ENCODE peak calls at places on chromosomes 1 and 21, in eight cellular contexts. P is brain microvascular endothelial cell, B is HFFc6, L is fibroblast of villous mesenchyme, F is BJ, J is neural progenitor cell, R is mammary epithelial cell, H is left ventricle myocardium inferior. D is an unnamed sample.

GRCh38 chr1:35031103-35031452 is 667 bp downstream of the ZMYM6 start:
- DNase-seq in P (peak; percentile 43), H (no peak), L (peak; percentile 44), F (no peak), B (peak; percentile 7), R (peak; percentile 50), J (peak; percentile 43), D (no peak)

GRCh38 chr1:38826262-38826661 is 33.3 kb downstream of the RRAGC start:
- DNase-seq in B (no peak), L (no peak), P (no peak), F (no peak), J (no peak), H (no peak), R (no peak), D (no peak)

GRCh38 chr1:2535981-2536380 is 5.9 kb upstream of the HES5 start:
- DNase-seq in J (no peak), L (no peak), P (no peak), F (no peak), B (no peak), R (no peak), H (no peak), D (no peak)

GRCh38 chr1:248316796-248317195 is 7.6 kb downstream of the OR2M7 start:
- DNase-seq in B (no peak), L (no peak), F (no peak), H (no peak), J (no peak), R (no peak), P (no peak), D (no peak)

GRCh38 chr1:66085600-66085999 is 292.9 kb downstream of the PDE4B start:
- DNase-seq in H (no peak), R (no peak), B (no peak), F (no peak), P (no peak), L (no peak), J (no peak), D (no peak)

GRCh38 chr1:2298685-2299673 is 70.9 kb downstream of the SKI start:
- DNase-seq in H (peak; percentile 70), P (no peak), F (no peak), R (peak; percentile 29), B (no peak), J (no peak), L (no peak), D (peak; percentile 86)

GRCh38 chr1:173410794-173411236 is 66.3 kb upstream of the PRDX6 start:
- DNase-seq in R (no peak), H (no peak), J (no peak), B (no peak), L (no peak), P (no peak), F (no peak), D (no peak)

GRCh38 chr1:222084996-222085395 is 343.1 kb upstream of the DUSP10 start:
- DNase-seq in J (no peak), P (no peak), F (peak; percentile 57), B (peak; percentile 65), L (no peak), R (peak; percentile 53), H (no peak), D (no peak)

GRCh38 chr1:12616709-12617373 is 1.2 kb downstream of the DHRS3 start:
- DNase-seq in H (peak; percentile 39), B (no peak), P (no peak), J (peak; percentile 59), R (peak; percentile 49), F (no peak), L (peak; percentile 35), D (peak; percentile 64)

GRCh38 chr1:94705755-94706154 is 114.4 kb upstream of the SLC44A3 start:
- DNase-seq in J (no peak), R (no peak), L (no peak), H (no peak), B (no peak), P (no peak), F (no peak), D (no peak)

GRCh38 chr1:57963545-57963944 is 539.7 kb upstream of the DAB1 start:
- DNase-seq in B (no peak), R (no peak), F (no peak), L (no peak), P (no peak), J (no peak), H (no peak), D (no peak)

GRCh38 chr1:8394456-8395321 is 76.8 kb downstream of the SLC45A1 start:
- DNase-seq in R (peak; percentile 81), F (peak; percentile 84), L (peak; percentile 94), H (no peak), B (peak; percentile 94), P (peak; percentile 94), J (no peak), D (no peak)

GRCh38 chr1:77126309-77126708 is 92.9 kb downstream of the PIGK start:
- DNase-seq in H (no peak), L (peak; percentile 78), F (peak; percentile 15), P (peak; percentile 69), B (peak; percentile 69), J (peak; percentile 78), R (peak; percentile 51), D (no peak)

GRCh38 chr1:214123061-214123784 is 135.4 kb downstream of the PROX1 start:
- DNase-seq in J (peak; percentile 86), B (peak; percentile 50), F (no peak), R (peak; percentile 46), P (peak; percentile 38), L (peak; percentile 61), H (no peak), D (peak; percentile 35)

GRCh38 chr1:155006601-155007101 is 4.0 kb downstream of the ZBTB7B start:
- DNase-seq in L (no peak), R (no peak), H (no peak), J (peak; percentile 57), F (no peak), B (no peak), P (no peak), D (no peak)

DNA sequence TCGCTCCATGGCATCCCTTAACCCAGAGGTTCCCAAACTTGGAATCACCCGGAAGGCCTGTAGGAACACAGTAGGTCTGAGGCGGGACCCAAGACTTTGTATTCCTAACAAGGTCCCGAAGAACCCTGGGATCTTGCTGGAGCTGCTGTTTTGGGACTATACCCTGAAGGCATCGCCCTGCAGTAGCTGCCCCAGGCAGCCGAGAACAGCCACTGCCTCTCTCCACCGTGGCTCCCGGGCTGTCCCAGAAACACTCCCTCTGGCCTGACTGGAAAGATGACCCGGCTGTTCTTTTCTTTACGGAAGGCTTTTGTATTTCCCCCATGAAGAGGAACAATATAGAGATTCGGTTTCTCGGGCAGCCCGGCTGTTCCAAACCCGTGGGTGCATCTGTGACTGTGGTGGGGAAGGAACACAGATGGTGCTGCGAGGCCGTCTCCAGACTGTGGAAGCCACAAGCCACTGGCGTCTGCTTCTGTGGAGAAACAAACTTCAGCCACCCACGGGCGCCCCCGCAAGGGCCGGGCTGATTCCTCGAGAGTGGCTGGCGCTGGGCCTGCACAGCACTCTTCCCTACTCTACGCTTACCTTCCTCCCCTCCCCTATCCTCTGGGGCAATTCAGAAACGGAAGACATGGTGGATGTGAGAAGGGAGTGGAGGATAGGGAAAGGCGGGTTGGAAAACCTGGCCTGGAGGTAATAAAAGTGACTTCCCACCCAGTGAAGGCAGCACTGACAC is 33.8 kb upstream of the VASH2 start:
- DNase-seq in H (peak; percentile 44), B (no peak), L (peak; percentile 24), P (no peak), F (no peak), R (peak; percentile 57), J (peak; percentile 58), D (peak; percentile 66)
- TF ChIP-seq CTCF in H (no peak), B (no peak), L (no peak), P (peak; percentile 10), F (no peak), R (no peak), J (peak; percentile 12), D (no peak)

GRCh38 chr1:28736450-28737244 is at the start of gene YTHDF2:
- DNase-seq in H (peak; percentile 98), J (peak; percentile 99), P (peak; percentile 93), F (peak; percentile 67), L (peak; percentile 97), B (peak; percentile 93), R (peak; percentile 96), D (peak; percentile 98)

GRCh38 chr1:28737245-28738137 is 751 bp downstream of the YTHDF2 start:
- DNase-seq in P (peak; percentile 40), L (peak; percentile 61), H (peak; percentile 24), R (peak; percentile 49), B (peak; percentile 12), F (no peak), J (peak; percentile 82), D (peak; percentile 19)

GRCh38 chr1:28735961-28736449 is 735 bp upstream of the YTHDF2 start:
- DNase-seq in B (no peak), R (no peak), J (peak; percentile 23), L (no peak), P (no peak), H (no peak), F (no peak), D (no peak)

GRCh38 chr1:28744184-28744583 is 7.4 kb downstream of the YTHDF2 start:
- DNase-seq in P (no peak), H (no peak), L (no peak), R (no peak), J (no peak), F (no peak), B (no peak), D (no peak)

GRCh38 chr1:28740118-28740517 is 3.4 kb downstream of the YTHDF2 start:
- DNase-seq in F (no peak), H (no peak), L (no peak), B (no peak), R (peak; percentile 36), J (no peak), P (no peak), D (no peak)
- TF ChIP-seq CTCF in F (no peak), H (no peak), L (no peak), B (no peak), R (no peak), J (no peak), P (no peak), D (no peak)

GRCh38 chr21:36126166-36126565 is 8.7 kb upstream of the CBR3 start:
- DNase-seq in R (peak; percentile 23), F (no peak), J (no peak), L (peak; percentile 10), P (no peak), B (no peak), H (no peak), D (no peak)

GRCh38 chr21:36125513-36126121 is 9.3 kb upstream of the CBR3 start:
- DNase-seq in R (peak; percentile 38), B (peak; percentile 35), F (no peak), J (peak; percentile 53), H (peak; percentile 40), P (peak; percentile 54), L (peak; percentile 62), D (peak; percentile 56)

GRCh38 chr21:36120304-36120902 is 14.5 kb upstream of the CBR3 start:
- DNase-seq in P (no peak), J (no peak), F (peak; percentile 56), R (no peak), H (peak; percentile 32), L (peak; percentile 72), B (no peak), D (peak; percentile 72)

GRCh38 chr21:36124395-36124794 is 10.5 kb upstream of the CBR3 start:
- DNase-seq in J (no peak), H (no peak), F (no peak), B (no peak), P (no peak), R (no peak), L (no peak), D (no peak)

GRCh38 chr21:36122977-36123376 is 11.9 kb upstream of the CBR3 start:
- DNase-seq in F (no peak), B (no peak), R (no peak), P (no peak), J (no peak), L (peak; percentile 7), H (no peak), D (no peak)
- TF ChIP-seq CTCF in F (peak; percentile 40), B (peak; percentile 78), R (no peak), P (peak; percentile 65), J (peak; percentile 47), L (peak; percentile 36), H (peak; percentile 65), D (peak; percentile 17)

GRCh38 chr1:31155216-31155806 is 84.4 kb downstream of the NKAIN1 start:
- DNase-seq in R (peak; percentile 77), J (peak; percentile 88), H (peak; percentile 69), P (peak; percentile 39), B (peak; percentile 32), L (peak; percentile 67), F (no peak), D (peak; percentile 78)
- TF ChIP-seq CTCF in R (no peak), J (peak; percentile 27), H (peak; percentile 41), P (peak; percentile 20), B (peak; percentile 73), L (peak; percentile 34), F (peak; percentile 35), D (no peak)